ENCODE peak calls at places on chromosomes 3 and 15, in four cellular contexts. N, B, J and O are unnamed samples.

GRCh38 chr3:178076718-178077117 is 459.5 kb upstream of the KCNMB2 start:
- DNase-seq in N (no peak), B (no peak), J (no peak), O (peak)

GRCh38 chr15:58393196-58393790 is 38.5 kb upstream of the LIPC start:
- DNase-seq in N (no peak), B (no peak), J (peak), O (no peak)

GRCh38 chr3:53824795-53825194 is 21.4 kb downstream of the CHDH start:
- DNase-seq in N (no peak), B (no peak), J (no peak), O (no peak)

GRCh38 chr3:41369838-41370237 is 170.5 kb downstream of the CTNNB1 start:
- DNase-seq in N (no peak), B (no peak), J (no peak), O (no peak)

GRCh38 chr3:47961815-47962606 is 54.2 kb downstream of the MAP4 start:
- DNase-seq in N (peak), B (peak), J (no peak), O (no peak)

GRCh38 chr3:132256984-132257383 is 60.2 kb upstream of the ACP3 start:
- DNase-seq in N (peak), B (peak), J (peak), O (no peak)

GRCh38 chr3:127668906-127669305 is 3.8 kb upstream of the ABTB1 start:
- DNase-seq in N (no peak), B (no peak), J (no peak), O (no peak)

GRCh38 chr15:45594835-45595530 is 7.8 kb downstream of the BLOC1S6 start:
- DNase-seq in N (no peak), B (no peak), J (no peak), O (no peak)

GRCh38 chr3:124780767-124781485 is 50.7 kb downstream of the UMPS start:
- DNase-seq in N (peak), B (no peak), J (peak), O (no peak)

GRCh38 chr3:177596822-177597271 is 399.6 kb upstream of the TBL1XR1 start:
- DNase-seq in N (no peak), B (no peak), J (peak), O (no peak)